ENCODE peak calls at places on chromosomes 2 and 18, in seven cellular contexts. One of them, this sample, is unnamed. For H3K27me3, the result is how much of the 10 kb centered on the place peaks cover.

GRCh38 chr2:6442252-6442651 is 423.5 kb downstream of the CMPK2 start:
- DNase-seq in trophoblast cell: no peak
- DNase-seq in IMR-90: peak
- DNase-seq in neuronal stem cell: no peak
- DNase-seq in sigmoid colon: no peak
- DNase-seq in mesendoderm: no peak
- DNase-seq in PC-3: no peak
- DNase-seq in this sample: no peak

GRCh38 chr2:43458002-43458628 is 137.7 kb downstream of the THADA start:
- DNase-seq in PC-3: peak
- DNase-seq in sigmoid colon: no peak
- DNase-seq in trophoblast cell: no peak
- DNase-seq in IMR-90: peak
- DNase-seq in mesendoderm: no peak
- DNase-seq in neuronal stem cell: no peak
- DNase-seq in this sample: peak

GRCh38 chr2:101980368-101980767 is 11.4 kb upstream of the IL1R2 start:
- DNase-seq in neuronal stem cell: no peak
- DNase-seq in IMR-90: no peak
- DNase-seq in PC-3: no peak
- DNase-seq in mesendoderm: no peak
- DNase-seq in trophoblast cell: no peak
- DNase-seq in sigmoid colon: no peak
- DNase-seq in this sample: no peak

GRCh38 chr2:105768961-105769452 is 24.3 kb downstream of the NCK2 start:
- DNase-seq in trophoblast cell: no peak
- DNase-seq in sigmoid colon: no peak
- DNase-seq in mesendoderm: peak
- DNase-seq in IMR-90: peak
- DNase-seq in neuronal stem cell: no peak
- DNase-seq in PC-3: peak
- DNase-seq in this sample: no peak

GRCh38 chr2:33644215-33644614 is 45.1 kb upstream of the FAM98A start:
- DNase-seq in trophoblast cell: no peak
- DNase-seq in neuronal stem cell: no peak
- DNase-seq in IMR-90: no peak
- DNase-seq in sigmoid colon: no peak
- DNase-seq in PC-3: peak
- DNase-seq in mesendoderm: no peak
- DNase-seq in this sample: no peak

GRCh38 chr2:44362207-44363015 is 664 bp downstream of the CAMKMT start:
- DNase-seq in mesendoderm: no peak
- DNase-seq in neuronal stem cell: no peak
- DNase-seq in IMR-90: peak
- DNase-seq in sigmoid colon: peak
- DNase-seq in PC-3: peak
- DNase-seq in trophoblast cell: peak
- DNase-seq in this sample: no peak

GRCh38 chr18:20971886-20972267 is 139.7 kb downstream of the ROCK1 start:
- DNase-seq in PC-3: peak
- DNase-seq in sigmoid colon: no peak
- DNase-seq in mesendoderm: peak
- DNase-seq in IMR-90: peak
- DNase-seq in neuronal stem cell: no peak
- DNase-seq in trophoblast cell: no peak
- DNase-seq in this sample: no peak

GRCh38 chr2:46737577-46737976 is 178.0 kb downstream of the MCFD2 start:
- DNase-seq in trophoblast cell: no peak
- DNase-seq in IMR-90: peak
- DNase-seq in sigmoid colon: no peak
- DNase-seq in neuronal stem cell: no peak
- DNase-seq in PC-3: peak
- DNase-seq in mesendoderm: peak
- DNase-seq in this sample: no peak

GRCh38 chr2:81266106-81266505 is 961.6 kb upstream of the LRRTM1 start:
- DNase-seq in IMR-90: no peak
- DNase-seq in sigmoid colon: no peak
- DNase-seq in neuronal stem cell: peak
- DNase-seq in trophoblast cell: no peak
- DNase-seq in mesendoderm: peak
- DNase-seq in PC-3: peak
- DNase-seq in this sample: no peak

GRCh38 chr2:55519908-55520885 is 679 bp downstream of the CFAP36 start:
- DNase-seq in sigmoid colon: no peak
- DNase-seq in neuronal stem cell: peak
- DNase-seq in trophoblast cell: no peak
- DNase-seq in IMR-90: peak
- DNase-seq in mesendoderm: peak
- DNase-seq in PC-3: peak
- DNase-seq in this sample: no peak

GRCh38 chr2:219109468-219109867 is 48.7 kb upstream of the IHH start:
- DNase-seq in IMR-90: no peak
- DNase-seq in neuronal stem cell: peak
- DNase-seq in trophoblast cell: no peak
- DNase-seq in PC-3: no peak
- DNase-seq in sigmoid colon: no peak
- DNase-seq in mesendoderm: peak
- DNase-seq in this sample: no peak

GRCh38 chr2:105839793-105840192 is 95.1 kb downstream of the NCK2 start:
- DNase-seq in trophoblast cell: no peak
- DNase-seq in PC-3: no peak
- DNase-seq in neuronal stem cell: no peak
- DNase-seq in sigmoid colon: no peak
- DNase-seq in IMR-90: no peak
- DNase-seq in mesendoderm: no peak
- DNase-seq in this sample: no peak

GRCh38 chr2:148582679-148583511 is 61.7 kb upstream of the EPC2 start:
- DNase-seq in sigmoid colon: no peak
- DNase-seq in mesendoderm: peak
- DNase-seq in trophoblast cell: no peak
- DNase-seq in neuronal stem cell: no peak
- DNase-seq in IMR-90: peak
- DNase-seq in PC-3: peak
- DNase-seq in this sample: no peak

GRCh38 chr2:21422050-21422449 is 298.3 kb downstream of the TDRD15 start:
- DNase-seq in PC-3: no peak
- DNase-seq in neuronal stem cell: peak
- DNase-seq in sigmoid colon: no peak
- DNase-seq in IMR-90: peak
- DNase-seq in trophoblast cell: no peak
- DNase-seq in mesendoderm: peak
- DNase-seq in this sample: no peak

GRCh38 chr2:230793573-230794359 is 71.0 kb upstream of the ITM2C start:
- DNase-seq in IMR-90: peak
- DNase-seq in PC-3: peak
- DNase-seq in sigmoid colon: peak
- DNase-seq in mesendoderm: no peak
- DNase-seq in trophoblast cell: peak
- DNase-seq in neuronal stem cell: no peak
- DNase-seq in this sample: peak

GRCh38 chr2:235715601-235716000 is 221.8 kb downstream of the AGAP1 start:
- DNase-seq in neuronal stem cell: no peak
- DNase-seq in sigmoid colon: no peak
- DNase-seq in IMR-90: no peak
- DNase-seq in mesendoderm: no peak
- DNase-seq in PC-3: no peak
- DNase-seq in trophoblast cell: no peak
- DNase-seq in this sample: no peak

GRCh38 chr2:98333922-98334321 is 12.3 kb upstream of the CNGA3 start:
- DNase-seq in PC-3: no peak
- DNase-seq in IMR-90: peak
- DNase-seq in sigmoid colon: no peak
- DNase-seq in mesendoderm: no peak
- DNase-seq in neuronal stem cell: no peak
- DNase-seq in trophoblast cell: no peak
- DNase-seq in this sample: no peak

GRCh38 chr2:163778045-163778753 is 42.4 kb upstream of the FIGN start:
- DNase-seq in PC-3: peak
- DNase-seq in IMR-90: peak
- DNase-seq in neuronal stem cell: no peak
- DNase-seq in mesendoderm: peak
- DNase-seq in trophoblast cell: peak
- DNase-seq in sigmoid colon: no peak
- DNase-seq in this sample: peak

GRCh38 chr2:54724150-54724559 is 693 bp downstream of the EML6 start:
- DNase-seq in IMR-90: no peak
- DNase-seq in PC-3: no peak
- DNase-seq in mesendoderm: no peak
- DNase-seq in sigmoid colon: no peak
- DNase-seq in trophoblast cell: no peak
- DNase-seq in neuronal stem cell: no peak
- DNase-seq in this sample: no peak

GRCh38 chr2:1738646-1739302 is 5.5 kb downstream of the PXDN start:
- DNase-seq in sigmoid colon: peak
- DNase-seq in trophoblast cell: no peak
- DNase-seq in IMR-90: no peak
- DNase-seq in PC-3: no peak
- DNase-seq in neuronal stem cell: no peak
- DNase-seq in mesendoderm: no peak
- DNase-seq in this sample: no peak

GRCh38 chr2:107305966-107306365 is 420.0 kb upstream of the ST6GAL2 start:
- DNase-seq in IMR-90: no peak
- DNase-seq in mesendoderm: no peak
- DNase-seq in sigmoid colon: no peak
- DNase-seq in PC-3: no peak
- DNase-seq in neuronal stem cell: no peak
- DNase-seq in trophoblast cell: no peak
- DNase-seq in this sample: no peak

GRCh38 chr2:121608967-121609366 is 40.3 kb downstream of the CLASP1 start:
- DNase-seq in mesendoderm: no peak
- DNase-seq in IMR-90: no peak
- DNase-seq in neuronal stem cell: no peak
- DNase-seq in sigmoid colon: no peak
- DNase-seq in PC-3: no peak
- DNase-seq in trophoblast cell: no peak
- DNase-seq in this sample: no peak

GRCh38 chr2:171688129-171688465 is 828 bp downstream of the DYNC1I2 start:
- DNase-seq in trophoblast cell: no peak
- DNase-seq in neuronal stem cell: no peak
- DNase-seq in IMR-90: peak
- DNase-seq in PC-3: no peak
- DNase-seq in mesendoderm: no peak
- DNase-seq in sigmoid colon: no peak
- DNase-seq in this sample: no peak

GRCh38 chr2:136422512-136422911 is 304.6 kb upstream of the CXCR4 start:
- DNase-seq in PC-3: no peak
- DNase-seq in mesendoderm: no peak
- DNase-seq in neuronal stem cell: no peak
- DNase-seq in trophoblast cell: no peak
- DNase-seq in sigmoid colon: no peak
- DNase-seq in IMR-90: no peak
- DNase-seq in this sample: no peak

GRCh38 chr2:170813611-170814550 is 2.8 kb upstream of the GAD1 start:
- DNase-seq in PC-3: peak
- DNase-seq in neuronal stem cell: peak
- DNase-seq in mesendoderm: peak
- DNase-seq in sigmoid colon: no peak
- DNase-seq in IMR-90: peak
- DNase-seq in trophoblast cell: no peak
- DNase-seq in this sample: no peak

GRCh38 chr2:233800231-233800630 is 22.1 kb downstream of the MROH2A start:
- DNase-seq in trophoblast cell: no peak
- DNase-seq in IMR-90: no peak
- DNase-seq in neuronal stem cell: no peak
- DNase-seq in sigmoid colon: no peak
- DNase-seq in mesendoderm: no peak
- DNase-seq in PC-3: no peak
- DNase-seq in this sample: no peak

GRCh38 chr2:130826419-130826818 is 10.3 kb upstream of the ARHGEF4 start:
- DNase-seq in sigmoid colon: no peak
- DNase-seq in neuronal stem cell: no peak
- DNase-seq in trophoblast cell: no peak
- DNase-seq in IMR-90: no peak
- DNase-seq in mesendoderm: no peak
- DNase-seq in PC-3: no peak
- DNase-seq in this sample: no peak

GRCh38 chr2:50345691-50346090 is 686.2 kb downstream of the NRXN1 start:
- DNase-seq in IMR-90: no peak
- DNase-seq in sigmoid colon: no peak
- DNase-seq in neuronal stem cell: no peak
- DNase-seq in PC-3: no peak
- DNase-seq in mesendoderm: peak
- DNase-seq in trophoblast cell: no peak
- DNase-seq in this sample: no peak
- H3K27me3 ChIP-seq in IMR-90: under half
- H3K27me3 ChIP-seq in sigmoid colon: under half
- H3K27me3 ChIP-seq in neuronal stem cell: under half
- H3K27me3 ChIP-seq in PC-3: under half
- H3K27me3 ChIP-seq in mesendoderm: under half
- H3K27me3 ChIP-seq in trophoblast cell: under half
- H3K27me3 ChIP-seq in this sample: under half

GRCh38 chr2:11480859-11481258 is 14.9 kb upstream of the E2F6 start:
- DNase-seq in mesendoderm: no peak
- DNase-seq in IMR-90: no peak
- DNase-seq in neuronal stem cell: no peak
- DNase-seq in trophoblast cell: no peak
- DNase-seq in sigmoid colon: no peak
- DNase-seq in PC-3: peak
- DNase-seq in this sample: no peak
- H3K27me3 ChIP-seq in mesendoderm: under half
- H3K27me3 ChIP-seq in IMR-90: half or more
- H3K27me3 ChIP-seq in neuronal stem cell: under half
- H3K27me3 ChIP-seq in trophoblast cell: under half
- H3K27me3 ChIP-seq in sigmoid colon: under half
- H3K27me3 ChIP-seq in PC-3: under half
- H3K27me3 ChIP-seq in this sample: under half

DNA sequence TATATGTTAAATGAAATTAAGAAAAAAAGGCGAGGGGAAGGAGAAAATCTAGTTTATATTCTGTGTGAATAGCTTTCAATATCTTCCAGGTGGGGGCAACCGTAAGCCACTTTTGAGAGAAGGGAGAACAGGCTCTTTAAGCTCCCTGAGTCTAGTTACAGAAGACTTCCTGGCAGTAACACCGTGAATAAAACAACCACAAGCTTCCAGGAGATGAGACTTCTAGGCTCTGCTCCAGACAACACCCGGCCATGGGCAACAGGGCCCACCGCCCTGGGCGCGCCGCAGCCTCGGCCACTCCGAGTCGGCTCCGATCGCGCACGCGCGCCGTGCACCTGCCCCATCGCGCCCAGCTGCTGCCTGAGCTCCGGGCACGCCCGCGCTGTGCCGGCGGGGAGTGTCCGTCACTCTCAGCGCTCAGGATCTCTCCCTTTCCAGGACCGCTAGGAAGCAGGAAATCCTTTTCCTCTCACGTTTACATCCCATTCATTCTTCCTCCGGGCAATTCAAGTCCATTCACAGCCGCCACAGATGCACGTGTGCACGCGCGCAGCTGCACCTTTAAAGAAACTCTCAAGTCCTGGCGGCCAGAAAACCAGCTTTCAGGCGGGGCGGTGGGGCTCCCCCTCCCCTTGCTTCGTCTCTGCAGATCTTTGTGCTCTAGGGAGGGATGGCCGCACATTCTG is 19.4 kb upstream of the PAX3 start:
- DNase-seq in IMR-90: peak
- DNase-seq in trophoblast cell: peak
- DNase-seq in mesendoderm: peak
- DNase-seq in sigmoid colon: no peak
- DNase-seq in neuronal stem cell: no peak
- DNase-seq in PC-3: peak
- DNase-seq in this sample: no peak
- H3K27me3 ChIP-seq in IMR-90: under half
- H3K27me3 ChIP-seq in trophoblast cell: under half
- H3K27me3 ChIP-seq in mesendoderm: under half
- H3K27me3 ChIP-seq in sigmoid colon: under half
- H3K27me3 ChIP-seq in neuronal stem cell: under half
- H3K27me3 ChIP-seq in PC-3: half or more
- H3K27me3 ChIP-seq in this sample: under half

GRCh38 chr2:31138037-31138962 is at the start of gene GALNT14:
- DNase-seq in trophoblast cell: no peak
- DNase-seq in IMR-90: peak
- DNase-seq in PC-3: peak
- DNase-seq in neuronal stem cell: peak
- DNase-seq in mesendoderm: peak
- DNase-seq in sigmoid colon: peak
- DNase-seq in this sample: no peak
- H3K27me3 ChIP-seq in trophoblast cell: under half
- H3K27me3 ChIP-seq in IMR-90: half or more
- H3K27me3 ChIP-seq in PC-3: under half
- H3K27me3 ChIP-seq in neuronal stem cell: under half
- H3K27me3 ChIP-seq in mesendoderm: under half
- H3K27me3 ChIP-seq in sigmoid colon: under half
- H3K27me3 ChIP-seq in this sample: under half